ENCODE peak calls at places on chromosomes 2 and 18, in eight cellular contexts. One of them, this sample, is unnamed.

GRCh38 chr18:43420950-43421349 is 143.7 kb upstream of the SYT4 start:
- DNase-seq in HCT116: no peak
- DNase-seq in neural progenitor cell: peak; percentile 31
- DNase-seq in OCI-LY7: no peak
- DNase-seq in SK-N-SH: no peak
- DNase-seq in MM.1S: no peak
- DNase-seq in GM23338: peak; percentile 63
- DNase-seq in PC-3: no peak
- DNase-seq in this sample: no peak

GRCh38 chr2:201949036-201950012 is 84.3 kb upstream of the FZD7 start:
- DNase-seq in GM23338: peak; percentile 69
- DNase-seq in MM.1S: no peak
- DNase-seq in HCT116: no peak
- DNase-seq in PC-3: no peak
- DNase-seq in SK-N-SH: peak; percentile 71
- DNase-seq in neural progenitor cell: peak; percentile 48
- DNase-seq in OCI-LY7: no peak
- DNase-seq in this sample: no peak

GRCh38 chr18:21745234-21745633 is 4.6 kb downstream of the MIB1 start:
- DNase-seq in GM23338: peak; percentile 31
- DNase-seq in SK-N-SH: no peak
- DNase-seq in OCI-LY7: no peak
- DNase-seq in PC-3: no peak
- DNase-seq in HCT116: no peak
- DNase-seq in MM.1S: no peak
- DNase-seq in neural progenitor cell: no peak
- DNase-seq in this sample: no peak

GRCh38 chr2:218615868-218616315 is 8.2 kb downstream of the PLCD4 start:
- DNase-seq in GM23338: no peak
- DNase-seq in MM.1S: no peak
- DNase-seq in SK-N-SH: no peak
- DNase-seq in HCT116: no peak
- DNase-seq in neural progenitor cell: no peak
- DNase-seq in PC-3: no peak
- DNase-seq in OCI-LY7: no peak
- DNase-seq in this sample: peak; percentile 50

GRCh38 chr2:112055833-112056625 is 960 bp downstream of the TMEM87B start:
- DNase-seq in neural progenitor cell: peak; percentile 34
- DNase-seq in HCT116: no peak
- DNase-seq in OCI-LY7: peak; percentile 66
- DNase-seq in GM23338: peak; percentile 61
- DNase-seq in SK-N-SH: peak; percentile 44
- DNase-seq in MM.1S: peak; percentile 34
- DNase-seq in PC-3: peak; percentile 66
- DNase-seq in this sample: peak; percentile 84

GRCh38 chr2:133504566-133505505 is 63.4 kb downstream of the NCKAP5 start:
- DNase-seq in SK-N-SH: no peak
- DNase-seq in PC-3: peak; percentile 90
- DNase-seq in MM.1S: no peak
- DNase-seq in HCT116: no peak
- DNase-seq in OCI-LY7: no peak
- DNase-seq in neural progenitor cell: no peak
- DNase-seq in GM23338: no peak
- DNase-seq in this sample: no peak

GRCh38 chr2:201220102-201220570 is 37.2 kb downstream of the CASP10 start:
- DNase-seq in PC-3: no peak
- DNase-seq in GM23338: peak; percentile 56
- DNase-seq in HCT116: no peak
- DNase-seq in neural progenitor cell: peak; percentile 42
- DNase-seq in MM.1S: peak; percentile 66
- DNase-seq in SK-N-SH: peak; percentile 27
- DNase-seq in OCI-LY7: peak; percentile 15
- DNase-seq in this sample: peak; percentile 41

GRCh38 chr2:165572155-165572554 is 102.7 kb downstream of the CSRNP3 start:
- DNase-seq in HCT116: no peak
- DNase-seq in GM23338: no peak
- DNase-seq in neural progenitor cell: peak; percentile 29
- DNase-seq in SK-N-SH: peak; percentile 35
- DNase-seq in OCI-LY7: peak; percentile 58
- DNase-seq in PC-3: no peak
- DNase-seq in MM.1S: no peak
- DNase-seq in this sample: peak; percentile 4

GRCh38 chr18:3453540-3454364 is 3.8 kb downstream of the TGIF1 start:
- DNase-seq in OCI-LY7: peak; percentile 45
- DNase-seq in PC-3: peak; percentile 84
- DNase-seq in HCT116: no peak
- DNase-seq in GM23338: peak; percentile 59
- DNase-seq in SK-N-SH: no peak
- DNase-seq in neural progenitor cell: peak; percentile 77
- DNase-seq in MM.1S: peak; percentile 38
- DNase-seq in this sample: peak; percentile 74

GRCh38 chr2:42138163-42139016 is 30.8 kb upstream of the EML4 start:
- DNase-seq in SK-N-SH: no peak
- DNase-seq in PC-3: peak; percentile 95
- DNase-seq in MM.1S: no peak
- DNase-seq in HCT116: no peak
- DNase-seq in OCI-LY7: no peak
- DNase-seq in neural progenitor cell: no peak
- DNase-seq in GM23338: no peak
- DNase-seq in this sample: peak; percentile 56

GRCh38 chr2:195697681-195698220 is 40.7 kb downstream of the SLC39A10 start:
- DNase-seq in PC-3: no peak
- DNase-seq in neural progenitor cell: no peak
- DNase-seq in SK-N-SH: no peak
- DNase-seq in OCI-LY7: no peak
- DNase-seq in HCT116: no peak
- DNase-seq in MM.1S: no peak
- DNase-seq in GM23338: no peak
- DNase-seq in this sample: no peak

GRCh38 chr2:211364911-211365310 is 808.5 kb downstream of the CPS1 start:
- DNase-seq in MM.1S: peak; percentile 86
- DNase-seq in PC-3: no peak
- DNase-seq in SK-N-SH: no peak
- DNase-seq in GM23338: no peak
- DNase-seq in HCT116: no peak
- DNase-seq in neural progenitor cell: no peak
- DNase-seq in OCI-LY7: peak; percentile 49
- DNase-seq in this sample: no peak

GRCh38 chr18:64183674-64184073 is 34.8 kb upstream of the LINC00305 start:
- DNase-seq in GM23338: no peak
- DNase-seq in OCI-LY7: no peak
- DNase-seq in MM.1S: no peak
- DNase-seq in HCT116: no peak
- DNase-seq in PC-3: no peak
- DNase-seq in SK-N-SH: no peak
- DNase-seq in neural progenitor cell: no peak
- DNase-seq in this sample: no peak

GRCh38 chr2:55357907-55358306 is 61.7 kb downstream of the CCDC88A start:
- DNase-seq in HCT116: no peak
- DNase-seq in MM.1S: no peak
- DNase-seq in SK-N-SH: no peak
- DNase-seq in OCI-LY7: no peak
- DNase-seq in GM23338: no peak
- DNase-seq in PC-3: no peak
- DNase-seq in neural progenitor cell: no peak
- DNase-seq in this sample: no peak

GRCh38 chr18:79797518-79798345 is at the start of gene KCNG2:
- DNase-seq in neural progenitor cell: peak; percentile 87
- DNase-seq in HCT116: no peak
- DNase-seq in MM.1S: no peak
- DNase-seq in GM23338: peak; percentile 67
- DNase-seq in PC-3: no peak
- DNase-seq in OCI-LY7: no peak
- DNase-seq in SK-N-SH: peak; percentile 77
- DNase-seq in this sample: peak; percentile 58

GRCh38 chr2:26067980-26068507 is 34.2 kb downstream of the RAB10 start:
- DNase-seq in GM23338: no peak
- DNase-seq in OCI-LY7: peak; percentile 16
- DNase-seq in MM.1S: peak; percentile 32
- DNase-seq in neural progenitor cell: no peak
- DNase-seq in HCT116: no peak
- DNase-seq in PC-3: no peak
- DNase-seq in SK-N-SH: no peak
- DNase-seq in this sample: no peak

GRCh38 chr18:46148810-46149209 is 44.6 kb downstream of the HAUS1 start:
- DNase-seq in neural progenitor cell: peak; percentile 78
- DNase-seq in OCI-LY7: peak; percentile 47
- DNase-seq in GM23338: peak; percentile 96
- DNase-seq in HCT116: no peak
- DNase-seq in PC-3: peak; percentile 67
- DNase-seq in SK-N-SH: peak; percentile 70
- DNase-seq in MM.1S: peak; percentile 60
- DNase-seq in this sample: peak; percentile 75

GRCh38 chr18:57784034-57784815 is 18.9 kb downstream of the ATP8B1 start:
- DNase-seq in HCT116: no peak
- DNase-seq in SK-N-SH: no peak
- DNase-seq in MM.1S: no peak
- DNase-seq in OCI-LY7: no peak
- DNase-seq in PC-3: peak; percentile 40
- DNase-seq in GM23338: no peak
- DNase-seq in neural progenitor cell: no peak
- DNase-seq in this sample: no peak
- H3K4me3 ChIP-seq in HCT116: no peak overlapping the region
- H3K4me3 ChIP-seq in SK-N-SH: no peak overlapping the region
- H3K4me3 ChIP-seq in MM.1S: no peak overlapping the region
- H3K4me3 ChIP-seq in OCI-LY7: no peak overlapping the region
- H3K4me3 ChIP-seq in PC-3: no peak overlapping the region
- H3K4me3 ChIP-seq in GM23338: no peak overlapping the region
- H3K4me3 ChIP-seq in neural progenitor cell: no peak overlapping the region
- H3K4me3 ChIP-seq in this sample: no peak overlapping the region

DNA sequence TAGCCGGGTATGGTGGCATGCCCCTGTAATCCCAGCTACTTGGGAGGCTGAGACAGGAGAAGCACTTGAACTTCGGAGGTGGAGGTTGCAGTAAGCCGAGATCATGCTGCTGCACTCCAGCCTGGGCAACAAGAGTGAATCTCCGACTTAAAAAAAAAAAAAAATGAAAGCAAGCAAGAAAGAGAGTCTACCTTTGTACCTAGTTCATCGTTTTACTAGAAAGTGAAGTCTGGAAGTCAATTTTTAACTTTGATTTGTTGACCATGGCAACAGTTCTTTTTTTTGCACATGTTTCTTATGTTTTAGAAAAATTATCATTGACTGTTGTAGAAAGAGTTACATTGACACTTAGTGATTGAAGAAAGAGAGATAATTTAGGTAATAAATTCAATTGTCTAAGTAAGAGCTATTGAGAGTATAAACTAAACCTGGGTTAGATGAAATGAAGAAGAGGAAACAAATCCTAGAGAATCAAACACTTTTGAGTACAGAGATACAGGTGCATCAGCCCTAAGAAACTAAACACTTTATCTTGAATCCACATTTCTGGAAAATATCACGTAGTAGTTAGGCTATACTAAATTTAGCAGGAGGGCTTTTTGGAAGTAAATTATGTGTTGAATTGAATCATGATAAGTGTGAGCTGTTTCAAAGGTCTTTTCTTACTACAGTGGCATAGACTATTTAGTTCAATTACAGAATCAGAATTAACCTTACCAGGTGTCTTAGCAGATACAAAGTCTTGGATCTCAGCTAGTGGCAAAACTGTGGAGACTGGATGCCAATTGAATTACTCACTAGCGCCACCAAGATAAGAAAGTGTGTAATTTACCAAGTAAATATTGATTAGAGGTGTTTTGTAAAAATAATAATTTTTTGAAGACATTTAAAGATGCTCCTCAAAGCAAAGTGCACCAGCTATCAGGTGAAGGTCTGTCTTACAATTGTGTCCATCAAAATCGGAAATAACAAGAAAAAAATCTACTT is 303.4 kb upstream of the NRXN1 start:
- DNase-seq in GM23338: peak; percentile 69
- DNase-seq in HCT116: no peak
- DNase-seq in MM.1S: no peak
- DNase-seq in SK-N-SH: no peak
- DNase-seq in neural progenitor cell: peak; percentile 32
- DNase-seq in OCI-LY7: no peak
- DNase-seq in PC-3: peak; percentile 10
- DNase-seq in this sample: no peak
- TF ChIP-seq CTCF in GM23338: peak; percentile 75
- TF ChIP-seq CTCF in HCT116: peak; percentile 17
- TF ChIP-seq CTCF in MM.1S: no peak
- TF ChIP-seq CTCF in SK-N-SH: no peak
- TF ChIP-seq CTCF in neural progenitor cell: peak; percentile 64
- TF ChIP-seq CTCF in OCI-LY7: peak; percentile 45
- TF ChIP-seq CTCF in PC-3: peak; percentile 37
- TF ChIP-seq CTCF in this sample: no peak

GRCh38 chr2:5145053-5145452 is 547.1 kb upstream of the SOX11 start:
- DNase-seq in OCI-LY7: no peak
- DNase-seq in neural progenitor cell: no peak
- DNase-seq in SK-N-SH: no peak
- DNase-seq in GM23338: no peak
- DNase-seq in HCT116: no peak
- DNase-seq in MM.1S: no peak
- DNase-seq in PC-3: no peak
- DNase-seq in this sample: no peak
- TF ChIP-seq EZH2phosphoT487 in OCI-LY7: no peak
- TF ChIP-seq EZH2phosphoT487 in neural progenitor cell: no peak
- TF ChIP-seq EZH2phosphoT487 in SK-N-SH: no peak
- TF ChIP-seq EZH2phosphoT487 in GM23338: no peak
- TF ChIP-seq EZH2phosphoT487 in HCT116: no peak
- TF ChIP-seq EZH2phosphoT487 in MM.1S: no peak
- TF ChIP-seq EZH2phosphoT487 in PC-3: no peak
- TF ChIP-seq EZH2phosphoT487 in this sample: no peak

GRCh38 chr2:120922571-120923332 is 187.1 kb downstream of the GLI2 start:
- DNase-seq in PC-3: no peak
- DNase-seq in GM23338: no peak
- DNase-seq in MM.1S: no peak
- DNase-seq in SK-N-SH: no peak
- DNase-seq in neural progenitor cell: no peak
- DNase-seq in OCI-LY7: no peak
- DNase-seq in HCT116: no peak
- DNase-seq in this sample: no peak

GRCh38 chr2:120919771-120920437 is 184.2 kb downstream of the GLI2 start:
- DNase-seq in PC-3: no peak
- DNase-seq in SK-N-SH: no peak
- DNase-seq in MM.1S: no peak
- DNase-seq in OCI-LY7: no peak
- DNase-seq in HCT116: no peak
- DNase-seq in neural progenitor cell: no peak
- DNase-seq in GM23338: no peak
- DNase-seq in this sample: peak; percentile 62

GRCh38 chr2:120919216-120919615 is 183.5 kb downstream of the GLI2 start:
- DNase-seq in MM.1S: no peak
- DNase-seq in neural progenitor cell: no peak
- DNase-seq in SK-N-SH: no peak
- DNase-seq in HCT116: no peak
- DNase-seq in OCI-LY7: no peak
- DNase-seq in PC-3: no peak
- DNase-seq in GM23338: no peak
- DNase-seq in this sample: no peak

GRCh38 chr2:120921457-120921856 is 185.8 kb downstream of the GLI2 start:
- DNase-seq in HCT116: no peak
- DNase-seq in neural progenitor cell: no peak
- DNase-seq in PC-3: no peak
- DNase-seq in SK-N-SH: no peak
- DNase-seq in MM.1S: no peak
- DNase-seq in OCI-LY7: no peak
- DNase-seq in GM23338: no peak
- DNase-seq in this sample: no peak

DNA sequence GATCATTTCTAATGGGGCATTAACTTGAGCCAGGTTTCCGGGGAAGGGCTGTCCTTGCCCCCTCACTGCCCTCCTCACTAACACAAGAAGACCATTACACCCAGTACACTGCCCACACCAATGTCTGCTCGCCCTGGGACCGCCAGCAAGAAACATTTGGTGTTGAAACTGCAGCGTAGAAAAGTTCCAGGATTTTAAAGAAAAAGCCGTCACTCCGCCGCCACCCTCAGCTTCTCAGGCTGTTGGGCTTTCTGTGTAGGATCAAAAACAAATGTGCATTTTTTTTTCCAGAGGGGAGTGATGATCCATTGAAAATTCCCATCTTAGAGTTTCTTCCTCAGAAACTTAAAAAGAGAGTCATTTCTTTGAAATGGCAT is 184.8 kb downstream of the GLI2 start:
- DNase-seq in HCT116: no peak
- DNase-seq in neural progenitor cell: no peak
- DNase-seq in PC-3: no peak
- DNase-seq in SK-N-SH: no peak
- DNase-seq in OCI-LY7: no peak
- DNase-seq in MM.1S: no peak
- DNase-seq in GM23338: no peak
- DNase-seq in this sample: no peak
- H3K4me3 ChIP-seq in HCT116: no peak overlapping the region
- H3K4me3 ChIP-seq in neural progenitor cell: no peak overlapping the region
- H3K4me3 ChIP-seq in PC-3: no peak overlapping the region
- H3K4me3 ChIP-seq in SK-N-SH: no peak overlapping the region
- H3K4me3 ChIP-seq in OCI-LY7: no peak overlapping the region
- H3K4me3 ChIP-seq in MM.1S: no peak overlapping the region
- H3K4me3 ChIP-seq in GM23338: no peak overlapping the region
- H3K4me3 ChIP-seq in this sample: no peak overlapping the region

This sample was measured in hepatocyte.